ENCODE peak calls at places on chromosomes 12 and 14, in seven cellular contexts. X is NCI-H526 treated with DMSO at 0.1 percent for 48 hours, A is head of caudate nucleus, P is endothelial cell, C is sciatic nerve, E is HFFc6, K is skeletal muscle cell. V is an unnamed sample.

GRCh38 chr14:94501588-94502516 is 7.4 kb downstream of the SERPINA12 start:
- DNase-seq in P (no peak), A (no peak), E (no peak), X (no peak), K (no peak), C (no peak), V (no peak)

GRCh38 chr12:24360907-24361306 is 411.4 kb upstream of the SOX5 start:
- DNase-seq in E (no peak), X (no peak), K (no peak), P (no peak), A (no peak), C (no peak), V (no peak)

GRCh38 chr14:61003571-61003970 is 22.5 kb downstream of the SLC38A6 start:
- DNase-seq in E (peak; percentile 38), X (no peak), K (no peak), A (no peak), C (no peak), P (no peak), V (no peak)

GRCh38 chr12:31585895-31586294 is 5.0 kb downstream of the DENND5B start:
- DNase-seq in E (no peak), K (no peak), A (no peak), X (no peak), C (no peak), P (no peak), V (no peak)

GRCh38 chr12:6769003-6769389 is 2.8 kb downstream of the PTMS start:
- DNase-seq in C (peak; percentile 78), X (peak; percentile 2), P (peak; percentile 72), E (no peak), K (no peak), A (no peak), V (peak; percentile 48)

GRCh38 chr14:58760121-58760520 is 122.4 kb downstream of the DACT1 start:
- DNase-seq in P (no peak), E (no peak), K (no peak), X (no peak), C (no peak), A (no peak), V (no peak)

GRCh38 chr12:115194857-115195256 is 510.9 kb upstream of the TBX3 start:
- DNase-seq in C (no peak), K (no peak), A (no peak), P (no peak), E (no peak), X (no peak), V (no peak)

GRCh38 chr12:81359736-81360135 is 281.9 kb downstream of the ACSS3 start:
- DNase-seq in C (no peak), A (no peak), K (no peak), X (no peak), E (no peak), P (no peak), V (no peak)

GRCh38 chr14:65072256-65072655 is 30.1 kb downstream of the MAX start:
- DNase-seq in E (no peak), A (no peak), P (no peak), K (no peak), C (no peak), X (no peak), V (no peak)

GRCh38 chr14:76320486-76320885 is 55.5 kb upstream of the ESRRB start:
- DNase-seq in A (no peak), E (no peak), C (no peak), K (no peak), X (no peak), P (no peak), V (no peak)

GRCh38 chr14:104087981-104088850 is 2.7 kb downstream of the ASPG start:
- DNase-seq in P (no peak), E (no peak), X (no peak), A (no peak), K (no peak), C (peak; percentile 48), V (no peak)

GRCh38 chr14:55707365-55707804 is 127.4 kb downstream of the KTN1 start:
- DNase-seq in E (peak; percentile 60), P (no peak), C (no peak), K (peak; percentile 16), X (peak; percentile 47), A (no peak), V (peak; percentile 44)

GRCh38 chr14:68627868-68628604 is 164.8 kb downstream of the ZFP36L1 start:
- DNase-seq in A (peak; percentile 86), C (peak; percentile 88), K (no peak), P (peak; percentile 32), E (no peak), X (peak; percentile 89), V (no peak)

GRCh38 chr12:116294464-116295002 is 17.0 kb upstream of the MED13L start:
- DNase-seq in A (no peak), C (no peak), X (no peak), E (no peak), K (no peak), P (no peak), V (no peak)

GRCh38 chr12:126819554-126819953 is 1447.4 kb upstream of the TMEM132C start:
- DNase-seq in P (no peak), X (no peak), A (no peak), K (no peak), C (no peak), E (no peak), V (no peak)

GRCh38 chr12:89350661-89351488 is 1.4 kb downstream of the DUSP6 start:
- DNase-seq in K (no peak), A (no peak), E (no peak), P (no peak), C (no peak), X (no peak), V (peak; percentile 61)

GRCh38 chr12:55707841-55708694 is at the start of gene ITGA7:
- DNase-seq in E (no peak), P (peak; percentile 66), K (no peak), C (peak; percentile 89), X (no peak), A (peak; percentile 76), V (peak; percentile 32)

GRCh38 chr14:33343016-33343415 is 404.3 kb downstream of the NPAS3 start:
- DNase-seq in E (no peak), P (no peak), C (no peak), K (peak; percentile 37), A (no peak), X (no peak), V (no peak)

GRCh38 chr14:55973285-55973800 is 144.9 kb upstream of the PELI2 start:
- DNase-seq in P (no peak), C (no peak), E (no peak), K (no peak), X (no peak), A (no peak), V (no peak)

GRCh38 chr12:121849660-121850059 is 9.0 kb downstream of the HPD start:
- DNase-seq in E (no peak), K (no peak), P (no peak), A (no peak), X (no peak), C (no peak), V (no peak)

GRCh38 chr14:22070119-22070982 is 396.7 kb upstream of the OR4E1 start:
- DNase-seq in C (no peak), K (no peak), P (peak; percentile 7), A (no peak), X (no peak), E (no peak), V (peak; percentile 15)

GRCh38 chr12:587551-588322 is 75.5 kb downstream of the NINJ2 start:
- DNase-seq in E (no peak), X (no peak), C (peak; percentile 31), P (no peak), A (no peak), K (no peak), V (peak; percentile 88)

GRCh38 chr14:52891800-52892199 is 59.0 kb downstream of the FERMT2 start:
- DNase-seq in C (no peak), P (no peak), E (no peak), A (no peak), K (no peak), X (no peak), V (no peak)

GRCh38 chr12:122013792-122014590 is 7.7 kb upstream of the BCL7A start:
- DNase-seq in A (peak; percentile 32), P (no peak), C (no peak), X (no peak), K (no peak), E (no peak), V (no peak)

GRCh38 chr14:31207287-31207745 is 277 bp downstream of the HECTD1 start:
- DNase-seq in X (peak; percentile 88), E (peak; percentile 70), K (no peak), C (no peak), P (no peak), A (no peak), V (no peak)

GRCh38 chr12:41531147-41531829 is 343.2 kb downstream of the PDZRN4 start:
- DNase-seq in E (no peak), X (no peak), A (peak; percentile 77), C (no peak), P (no peak), K (peak; percentile 21), V (no peak)